ENCODE peak calls at places on chromosome 21, in six cellular contexts. One of them, this sample, is unnamed.

GRCh38 chr21:41684381-41685245 is 82.2 kb downstream of the RIPK4 start:
- DNase-seq in PC-9: peak; percentile 69
- DNase-seq in AG04450: peak; percentile 13
- DNase-seq in nephron progenitor cell: no peak
- DNase-seq in NCI-H2171: no peak
- DNase-seq in body of pancreas: peak; percentile 72
- DNase-seq in this sample: no peak

GRCh38 chr21:29499734-29500343 is 201.1 kb downstream of the BACH1 start:
- DNase-seq in AG04450: no peak
- DNase-seq in PC-9: peak; percentile 13
- DNase-seq in nephron progenitor cell: peak; percentile 10
- DNase-seq in NCI-H2171: peak; percentile 14
- DNase-seq in body of pancreas: no peak
- DNase-seq in this sample: no peak

GRCh38 chr21:45388011-45388521 is 16.9 kb upstream of the COL18A1 start:
- DNase-seq in AG04450: no peak
- DNase-seq in body of pancreas: no peak
- DNase-seq in PC-9: no peak
- DNase-seq in NCI-H2171: no peak
- DNase-seq in nephron progenitor cell: no peak
- DNase-seq in this sample: no peak

GRCh38 chr21:46144464-46145070 is 10.8 kb downstream of the FTCD start:
- DNase-seq in PC-9: no peak
- DNase-seq in AG04450: no peak
- DNase-seq in NCI-H2171: peak; percentile 76
- DNase-seq in body of pancreas: no peak
- DNase-seq in nephron progenitor cell: no peak
- DNase-seq in this sample: no peak

GRCh38 chr21:30518876-30519275 is 16.9 kb upstream of the KRTAP19-5 start:
- DNase-seq in NCI-H2171: no peak
- DNase-seq in AG04450: no peak
- DNase-seq in body of pancreas: no peak
- DNase-seq in nephron progenitor cell: no peak
- DNase-seq in PC-9: no peak
- DNase-seq in this sample: no peak

GRCh38 chr21:31282095-31282709 is 61.9 kb downstream of the TIAM1 start:
- DNase-seq in PC-9: peak; percentile 51
- DNase-seq in body of pancreas: peak; percentile 20
- DNase-seq in NCI-H2171: no peak
- DNase-seq in nephron progenitor cell: no peak
- DNase-seq in AG04450: peak; percentile 78
- DNase-seq in this sample: no peak

GRCh38 chr21:15250384-15250783 is 185.6 kb upstream of the NRIP1 start:
- DNase-seq in AG04450: peak; percentile 15
- DNase-seq in PC-9: no peak
- DNase-seq in NCI-H2171: no peak
- DNase-seq in nephron progenitor cell: no peak
- DNase-seq in body of pancreas: no peak
- DNase-seq in this sample: no peak

GRCh38 chr21:18382141-18382540 is 21.4 kb downstream of the TMPRSS15 start:
- DNase-seq in AG04450: no peak
- DNase-seq in nephron progenitor cell: no peak
- DNase-seq in body of pancreas: no peak
- DNase-seq in PC-9: no peak
- DNase-seq in NCI-H2171: no peak
- DNase-seq in this sample: no peak

GRCh38 chr21:39386194-39386593 is 37.3 kb upstream of the HMGN1 start:
- DNase-seq in body of pancreas: peak; percentile 28
- DNase-seq in nephron progenitor cell: no peak
- DNase-seq in AG04450: no peak
- DNase-seq in PC-9: no peak
- DNase-seq in NCI-H2171: no peak
- DNase-seq in this sample: no peak

GRCh38 chr21:45471229-45472052 is 66.5 kb downstream of the COL18A1 start:
- DNase-seq in AG04450: peak; percentile 74
- DNase-seq in NCI-H2171: no peak
- DNase-seq in body of pancreas: peak; percentile 29
- DNase-seq in PC-9: peak; percentile 45
- DNase-seq in nephron progenitor cell: no peak
- DNase-seq in this sample: no peak

GRCh38 chr21:42690586-42690985 is 37.2 kb downstream of the PDE9A start:
- DNase-seq in nephron progenitor cell: no peak
- DNase-seq in NCI-H2171: no peak
- DNase-seq in AG04450: no peak
- DNase-seq in PC-9: no peak
- DNase-seq in body of pancreas: no peak
- DNase-seq in this sample: no peak

GRCh38 chr21:35401476-35401875 is 352.4 kb upstream of the RUNX1 start:
- DNase-seq in nephron progenitor cell: no peak
- DNase-seq in body of pancreas: no peak
- DNase-seq in PC-9: no peak
- DNase-seq in NCI-H2171: no peak
- DNase-seq in AG04450: no peak
- DNase-seq in this sample: no peak

GRCh38 chr21:31557956-31558838 is 101.3 kb upstream of the SOD1 start:
- DNase-seq in PC-9: peak; percentile 9
- DNase-seq in nephron progenitor cell: peak; percentile 69
- DNase-seq in AG04450: no peak
- DNase-seq in body of pancreas: no peak
- DNase-seq in NCI-H2171: peak; percentile 65
- DNase-seq in this sample: no peak

GRCh38 chr21:42799516-42799915 is 79.8 kb downstream of the WDR4 start:
- DNase-seq in body of pancreas: no peak
- DNase-seq in nephron progenitor cell: no peak
- DNase-seq in PC-9: no peak
- DNase-seq in NCI-H2171: no peak
- DNase-seq in AG04450: no peak
- DNase-seq in this sample: no peak

GRCh38 chr21:15804247-15804985 is 74.6 kb downstream of the USP25 start:
- DNase-seq in body of pancreas: no peak
- DNase-seq in PC-9: no peak
- DNase-seq in AG04450: no peak
- DNase-seq in nephron progenitor cell: no peak
- DNase-seq in NCI-H2171: no peak
- DNase-seq in this sample: no peak

GRCh38 chr21:36839735-36840134 is 126.7 kb downstream of the HLCS start:
- DNase-seq in body of pancreas: no peak
- DNase-seq in nephron progenitor cell: no peak
- DNase-seq in NCI-H2171: no peak
- DNase-seq in AG04450: no peak
- DNase-seq in PC-9: no peak
- DNase-seq in this sample: no peak

GRCh38 chr21:43829575-43830119 is 35.4 kb upstream of the AGPAT3 start:
- DNase-seq in PC-9: no peak
- DNase-seq in body of pancreas: no peak
- DNase-seq in nephron progenitor cell: no peak
- DNase-seq in NCI-H2171: no peak
- DNase-seq in AG04450: no peak
- DNase-seq in this sample: no peak

GRCh38 chr21:45535341-45536081 is 6.7 kb downstream of the SLC19A1 start:
- DNase-seq in AG04450: no peak
- DNase-seq in nephron progenitor cell: no peak
- DNase-seq in PC-9: no peak
- DNase-seq in NCI-H2171: no peak
- DNase-seq in body of pancreas: peak; percentile 54
- DNase-seq in this sample: no peak

GRCh38 chr21:42460391-42461184 is 35.4 kb downstream of the RSPH1 start:
- DNase-seq in NCI-H2171: peak; percentile 34
- DNase-seq in body of pancreas: peak; percentile 36
- DNase-seq in nephron progenitor cell: no peak
- DNase-seq in PC-9: peak; percentile 32
- DNase-seq in AG04450: no peak
- DNase-seq in this sample: no peak